ENCODE peak calls at places on chromosomes 6 and 20, in nine cellular contexts. P is LHCN-M2; I is effector memory CD8-positive, alpha-beta T cell; E is A549; M is EL; R is AG20443; Q is EH; L is fibroblast of the aortic adventitia; J is pons. N is an unnamed sample.
A peak's percentile ranks its signal among the peaks of the same experiment; 100 is the strongest.

GRCh38 chr20:63522981-63523611 is 2.5 kb downstream of the PPDPF start:
- DNase-seq in R (no peak), P (no peak), I (no peak), L (no peak), Q (no peak), M (no peak), J (no peak), E (no peak), N (no peak)

GRCh38 chr20:10902836-10903410 is 229.1 kb upstream of the JAG1 start:
- DNase-seq in P (peak; percentile 89), L (peak; percentile 86), Q (peak; percentile 71), E (no peak), M (no peak), R (peak; percentile 69), I (no peak), J (no peak), N (no peak)

GRCh38 chr20:3798405-3798768 is 2.3 kb downstream of the CDC25B start:
- DNase-seq in I (no peak), L (no peak), R (no peak), E (no peak), J (no peak), P (no peak), Q (no peak), M (no peak), N (no peak)

GRCh38 chr20:17966432-17967312 is 1.9 kb downstream of the SNX5 start:
- DNase-seq in Q (peak; percentile 58), P (peak; percentile 60), M (peak; percentile 50), I (peak; percentile 3), E (peak; percentile 64), J (peak; percentile 45), R (peak; percentile 28), L (peak; percentile 61), N (peak; percentile 52)

GRCh38 chr6:3755637-3756515 is 4.4 kb upstream of the PXDC1 start:
- DNase-seq in P (no peak), I (no peak), R (no peak), M (no peak), L (no peak), J (no peak), Q (no peak), E (no peak), N (no peak)

GRCh38 chr6:25027221-25027916 is 91.6 kb upstream of the RIPOR2 start:
- DNase-seq in M (no peak), I (peak; percentile 72), P (no peak), L (no peak), Q (no peak), E (no peak), J (no peak), R (no peak), N (peak; percentile 13)

GRCh38 chr20:1505361-1505760 is 14.1 kb upstream of the SIRPB2 start:
- DNase-seq in P (no peak), J (no peak), I (no peak), Q (peak; percentile 36), M (peak; percentile 46), L (peak; percentile 36), R (peak; percentile 34), E (no peak), N (no peak)

GRCh38 chr20:31749223-31749622 is 10.1 kb downstream of the TPX2 start:
- DNase-seq in M (no peak), R (no peak), L (no peak), I (no peak), P (no peak), J (no peak), E (no peak), Q (no peak), N (no peak)

GRCh38 chr6:73231986-73232391 is 6.7 kb upstream of the KHDC1L start:
- DNase-seq in R (no peak), I (no peak), P (peak; percentile 32), Q (peak; percentile 15), E (no peak), J (no peak), L (no peak), M (peak; percentile 6), N (no peak)

GRCh38 chr6:107607109-107607508 is 117.2 kb downstream of the SOBP start:
- DNase-seq in E (no peak), I (no peak), L (peak; percentile 39), R (no peak), P (no peak), Q (peak; percentile 5), M (no peak), J (no peak), N (no peak)

GRCh38 chr20:41249781-41250281 is 67.7 kb downstream of the ZHX3 start:
- DNase-seq in M (peak; percentile 46), L (peak; percentile 29), E (no peak), I (no peak), R (peak; percentile 29), Q (peak; percentile 53), J (peak; percentile 83), P (peak; percentile 78), N (no peak)

GRCh38 chr6:68141190-68141589 is 493.9 kb upstream of the ADGRB3 start:
- DNase-seq in M (no peak), J (no peak), E (no peak), R (no peak), I (no peak), Q (no peak), L (no peak), P (no peak), N (no peak)

GRCh38 chr20:61525781-61526431 is 273.8 kb downstream of the CDH4 start:
- DNase-seq in Q (peak; percentile 16), M (no peak), P (no peak), J (no peak), E (no peak), R (no peak), I (no peak), L (no peak), N (no peak)

GRCh38 chr20:45450097-45450818 is 19.3 kb upstream of the WFDC2 start:
- DNase-seq in I (peak; percentile 14), L (peak; percentile 72), J (peak; percentile 77), R (peak; percentile 61), E (peak; percentile 28), Q (peak; percentile 54), M (peak; percentile 49), P (peak; percentile 54), N (peak; percentile 38)

GRCh38 chr6:106927531-106928398 is 46.8 kb downstream of the CD24 start:
- DNase-seq in L (peak; percentile 47), E (peak; percentile 14), R (peak; percentile 53), Q (peak; percentile 47), I (no peak), J (no peak), M (peak; percentile 40), P (peak; percentile 32), N (no peak)

GRCh38 chr6:137094411-137095008 is 49.7 kb upstream of the IL20RA start:
- DNase-seq in E (peak; percentile 46), J (peak; percentile 93), R (peak; percentile 69), I (peak; percentile 57), P (peak; percentile 88), Q (peak; percentile 64), M (peak; percentile 61), L (peak; percentile 85), N (peak; percentile 84)

GRCh38 chr6:39137235-39137634 is 22.2 kb upstream of the SAYSD1 start:
- DNase-seq in J (no peak), L (peak; percentile 66), I (peak; percentile 27), P (peak; percentile 9), E (no peak), M (peak; percentile 38), Q (peak; percentile 57), R (no peak), N (no peak)

GRCh38 chr6:17984822-17985660 is 2.4 kb downstream of the KIF13A start:
- DNase-seq in J (peak; percentile 62), I (no peak), R (no peak), L (peak; percentile 59), M (no peak), P (peak; percentile 47), Q (peak; percentile 58), E (no peak), N (no peak)

GRCh38 chr20:1324598-1325172 is 4.3 kb downstream of the SDCBP2 start:
- DNase-seq in P (peak; percentile 59), L (peak; percentile 70), M (peak; percentile 75), E (peak; percentile 64), Q (peak; percentile 72), J (peak; percentile 17), I (no peak), R (peak; percentile 44), N (no peak)

GRCh38 chr6:15985354-15985995 is 143.4 kb upstream of the MYLIP start:
- DNase-seq in P (no peak), R (no peak), J (no peak), L (no peak), Q (no peak), E (no peak), M (no peak), I (no peak), N (no peak)

GRCh38 chr6:81623106-81623834 is 129.2 kb downstream of the TENT5A start:
- DNase-seq in R (no peak), L (peak; percentile 16), E (no peak), I (no peak), Q (peak; percentile 12), P (no peak), J (no peak), M (no peak), N (no peak)

GRCh38 chr6:79718509-79719247 is 87.5 kb downstream of the SH3BGRL2 start:
- DNase-seq in Q (peak; percentile 18), J (no peak), M (no peak), L (peak; percentile 66), I (no peak), E (no peak), R (peak; percentile 24), P (no peak), N (no peak)

GRCh38 chr20:63475209-63475608 is 2.8 kb upstream of the KCNQ2 start:
- DNase-seq in J (no peak), P (peak; percentile 18), E (no peak), M (no peak), I (no peak), Q (peak; percentile 38), L (peak; percentile 14), R (peak; percentile 74), N (no peak)

GRCh38 chr6:102309700-102310099 is 916.2 kb downstream of the GRIK2 start:
- DNase-seq in R (no peak), Q (no peak), E (no peak), P (no peak), I (no peak), M (no peak), L (no peak), J (no peak), N (no peak)

GRCh38 chr20:19628570-19629134 is 129.4 kb upstream of the RIN2 start:
- DNase-seq in Q (peak; percentile 68), P (peak; percentile 50), J (peak; percentile 14), I (peak; percentile 9), E (peak; percentile 56), R (peak; percentile 68), L (peak; percentile 80), M (peak; percentile 61), N (peak; percentile 80)

GRCh38 chr6:124795879-124796838 is 166.1 kb upstream of the RNF217 start:
- DNase-seq in E (no peak), L (no peak), Q (peak; percentile 8), I (no peak), P (peak; percentile 36), M (peak; percentile 3), J (peak; percentile 63), R (peak; percentile 40), N (no peak)

GRCh38 chr6:138157986-138158638 is 3.6 kb upstream of the ARFGEF3 start:
- DNase-seq in L (no peak), M (no peak), Q (peak; percentile 3), P (no peak), R (no peak), I (no peak), E (no peak), J (peak; percentile 37), N (no peak)

GRCh38 chr6:24666097-24666615 is 543 bp downstream of the TDP2 start:
- DNase-seq in E (no peak), I (peak; percentile 33), L (no peak), M (peak; percentile 40), J (no peak), R (peak; percentile 55), P (no peak), Q (peak; percentile 53), N (peak; percentile 54)

GRCh38 chr20:32524871-32525501 is 60.1 kb downstream of the NOL4L start:
- DNase-seq in R (no peak), M (no peak), P (peak; percentile 27), J (peak; percentile 58), I (no peak), L (no peak), Q (no peak), E (no peak), N (peak; percentile 94)

GRCh38 chr20:18428490-18429173 is 38.2 kb downstream of the DZANK1 start:
- DNase-seq in R (no peak), J (no peak), P (peak; percentile 34), M (peak; percentile 44), I (no peak), L (peak; percentile 71), E (no peak), Q (peak; percentile 70), N (no peak)

GRCh38 chr20:51731771-51732453 is 36.3 kb downstream of the ATP9A start:
- DNase-seq in Q (no peak), M (no peak), L (no peak), P (peak; percentile 50), R (no peak), J (no peak), E (no peak), I (no peak), N (no peak)

N was measured in NCI-H524.